ENCODE peak calls at places on chromosomes 5 and 9, in six cellular contexts. One of them, this sample, is unnamed.

GRCh38 chr5:131109540-131110255 is 55.4 kb downstream of the HINT1 start:
- DNase-seq in mesothelial cell of epicardium: no peak
- DNase-seq in neural crest cell: peak
- DNase-seq in CD8-positive, alpha-beta T cell: peak
- DNase-seq in cardiac muscle cell: peak
- DNase-seq in neural progenitor cell: peak
- DNase-seq in this sample: no peak

GRCh38 chr5:146947181-146947941 is 68.8 kb upstream of the PPP2R2B start:
- DNase-seq in neural crest cell: peak
- DNase-seq in neural progenitor cell: peak
- DNase-seq in cardiac muscle cell: peak
- DNase-seq in CD8-positive, alpha-beta T cell: no peak
- DNase-seq in mesothelial cell of epicardium: no peak
- DNase-seq in this sample: peak

GRCh38 chr5:67255881-67256280 is 59.3 kb upstream of the CD180 start:
- DNase-seq in mesothelial cell of epicardium: no peak
- DNase-seq in neural progenitor cell: no peak
- DNase-seq in neural crest cell: no peak
- DNase-seq in cardiac muscle cell: no peak
- DNase-seq in CD8-positive, alpha-beta T cell: no peak
- DNase-seq in this sample: no peak

GRCh38 chr5:122586351-122586750 is 188.5 kb upstream of the SNX2 start:
- DNase-seq in neural progenitor cell: no peak
- DNase-seq in mesothelial cell of epicardium: no peak
- DNase-seq in CD8-positive, alpha-beta T cell: no peak
- DNase-seq in cardiac muscle cell: no peak
- DNase-seq in neural crest cell: no peak
- DNase-seq in this sample: no peak

GRCh38 chr9:5798581-5798980 is 34.3 kb downstream of the ERMP1 start:
- DNase-seq in mesothelial cell of epicardium: no peak
- DNase-seq in neural progenitor cell: no peak
- DNase-seq in CD8-positive, alpha-beta T cell: no peak
- DNase-seq in cardiac muscle cell: no peak
- DNase-seq in neural crest cell: no peak
- DNase-seq in this sample: no peak

GRCh38 chr5:172716796-172717313 is 54.1 kb downstream of the DUSP1 start:
- DNase-seq in neural crest cell: peak
- DNase-seq in CD8-positive, alpha-beta T cell: peak
- DNase-seq in neural progenitor cell: peak
- DNase-seq in mesothelial cell of epicardium: peak
- DNase-seq in cardiac muscle cell: peak
- DNase-seq in this sample: peak

GRCh38 chr5:112005533-112005926 is 248.5 kb upstream of the NREP start:
- DNase-seq in neural progenitor cell: no peak
- DNase-seq in cardiac muscle cell: no peak
- DNase-seq in neural crest cell: no peak
- DNase-seq in CD8-positive, alpha-beta T cell: no peak
- DNase-seq in mesothelial cell of epicardium: no peak
- DNase-seq in this sample: no peak

GRCh38 chr9:89165880-89166279 is 12.7 kb downstream of the SHC3 start:
- DNase-seq in neural crest cell: no peak
- DNase-seq in mesothelial cell of epicardium: no peak
- DNase-seq in cardiac muscle cell: no peak
- DNase-seq in neural progenitor cell: no peak
- DNase-seq in CD8-positive, alpha-beta T cell: no peak
- DNase-seq in this sample: no peak

GRCh38 chr5:90293931-90294330 is 115.6 kb downstream of the CETN3 start:
- DNase-seq in neural crest cell: no peak
- DNase-seq in neural progenitor cell: no peak
- DNase-seq in mesothelial cell of epicardium: no peak
- DNase-seq in cardiac muscle cell: peak
- DNase-seq in CD8-positive, alpha-beta T cell: no peak
- DNase-seq in this sample: no peak

GRCh38 chr9:27572566-27572917 is 739 bp downstream of the C9orf72 start:
- DNase-seq in neural progenitor cell: peak
- DNase-seq in mesothelial cell of epicardium: no peak
- DNase-seq in neural crest cell: peak
- DNase-seq in CD8-positive, alpha-beta T cell: peak
- DNase-seq in cardiac muscle cell: peak
- DNase-seq in this sample: peak

GRCh38 chr5:75335952-75336624 is 932 bp upstream of the HMGCR start:
- DNase-seq in CD8-positive, alpha-beta T cell: peak
- DNase-seq in cardiac muscle cell: peak
- DNase-seq in neural progenitor cell: no peak
- DNase-seq in mesothelial cell of epicardium: no peak
- DNase-seq in neural crest cell: no peak
- DNase-seq in this sample: no peak

GRCh38 chr5:172187118-172188032 is 649 bp downstream of the STK10 start:
- DNase-seq in neural progenitor cell: peak
- DNase-seq in CD8-positive, alpha-beta T cell: peak
- DNase-seq in mesothelial cell of epicardium: no peak
- DNase-seq in neural crest cell: peak
- DNase-seq in cardiac muscle cell: peak
- DNase-seq in this sample: peak

GRCh38 chr5:61450880-61451279 is 118.8 kb downstream of the ZSWIM6 start:
- DNase-seq in mesothelial cell of epicardium: no peak
- DNase-seq in CD8-positive, alpha-beta T cell: no peak
- DNase-seq in cardiac muscle cell: no peak
- DNase-seq in neural progenitor cell: no peak
- DNase-seq in neural crest cell: no peak
- DNase-seq in this sample: no peak

GRCh38 chr5:145324767-145325479 is 510.2 kb downstream of the PRELID2 start:
- DNase-seq in neural progenitor cell: no peak
- DNase-seq in cardiac muscle cell: no peak
- DNase-seq in neural crest cell: no peak
- DNase-seq in CD8-positive, alpha-beta T cell: no peak
- DNase-seq in mesothelial cell of epicardium: no peak
- DNase-seq in this sample: no peak

GRCh38 chr5:151770383-151771258 is 1.1 kb upstream of the G3BP1 start:
- DNase-seq in neural progenitor cell: peak
- DNase-seq in mesothelial cell of epicardium: peak
- DNase-seq in cardiac muscle cell: peak
- DNase-seq in CD8-positive, alpha-beta T cell: no peak
- DNase-seq in neural crest cell: peak
- DNase-seq in this sample: peak

GRCh38 chr5:141211-141610 is 49.2 kb downstream of the PLEKHG4B start:
- DNase-seq in neural progenitor cell: no peak
- DNase-seq in neural crest cell: no peak
- DNase-seq in mesothelial cell of epicardium: no peak
- DNase-seq in cardiac muscle cell: no peak
- DNase-seq in CD8-positive, alpha-beta T cell: no peak
- DNase-seq in this sample: no peak

GRCh38 chr5:159317849-159318248 is 12.4 kb downstream of the IL12B start:
- DNase-seq in CD8-positive, alpha-beta T cell: no peak
- DNase-seq in cardiac muscle cell: no peak
- DNase-seq in neural crest cell: no peak
- DNase-seq in mesothelial cell of epicardium: no peak
- DNase-seq in neural progenitor cell: no peak
- DNase-seq in this sample: no peak

GRCh38 chr5:159318448-159318847 is 11.8 kb downstream of the IL12B start:
- DNase-seq in CD8-positive, alpha-beta T cell: no peak
- DNase-seq in neural crest cell: no peak
- DNase-seq in mesothelial cell of epicardium: no peak
- DNase-seq in cardiac muscle cell: no peak
- DNase-seq in neural progenitor cell: no peak
- DNase-seq in this sample: no peak

GRCh38 chr5:159319822-159320221 is 10.5 kb downstream of the IL12B start:
- DNase-seq in neural progenitor cell: no peak
- DNase-seq in neural crest cell: no peak
- DNase-seq in CD8-positive, alpha-beta T cell: no peak
- DNase-seq in cardiac muscle cell: no peak
- DNase-seq in mesothelial cell of epicardium: no peak
- DNase-seq in this sample: no peak

GRCh38 chr5:159319363-159319762 is 10.9 kb downstream of the IL12B start:
- DNase-seq in cardiac muscle cell: no peak
- DNase-seq in neural crest cell: no peak
- DNase-seq in neural progenitor cell: no peak
- DNase-seq in CD8-positive, alpha-beta T cell: no peak
- DNase-seq in mesothelial cell of epicardium: no peak
- DNase-seq in this sample: no peak

DNA sequence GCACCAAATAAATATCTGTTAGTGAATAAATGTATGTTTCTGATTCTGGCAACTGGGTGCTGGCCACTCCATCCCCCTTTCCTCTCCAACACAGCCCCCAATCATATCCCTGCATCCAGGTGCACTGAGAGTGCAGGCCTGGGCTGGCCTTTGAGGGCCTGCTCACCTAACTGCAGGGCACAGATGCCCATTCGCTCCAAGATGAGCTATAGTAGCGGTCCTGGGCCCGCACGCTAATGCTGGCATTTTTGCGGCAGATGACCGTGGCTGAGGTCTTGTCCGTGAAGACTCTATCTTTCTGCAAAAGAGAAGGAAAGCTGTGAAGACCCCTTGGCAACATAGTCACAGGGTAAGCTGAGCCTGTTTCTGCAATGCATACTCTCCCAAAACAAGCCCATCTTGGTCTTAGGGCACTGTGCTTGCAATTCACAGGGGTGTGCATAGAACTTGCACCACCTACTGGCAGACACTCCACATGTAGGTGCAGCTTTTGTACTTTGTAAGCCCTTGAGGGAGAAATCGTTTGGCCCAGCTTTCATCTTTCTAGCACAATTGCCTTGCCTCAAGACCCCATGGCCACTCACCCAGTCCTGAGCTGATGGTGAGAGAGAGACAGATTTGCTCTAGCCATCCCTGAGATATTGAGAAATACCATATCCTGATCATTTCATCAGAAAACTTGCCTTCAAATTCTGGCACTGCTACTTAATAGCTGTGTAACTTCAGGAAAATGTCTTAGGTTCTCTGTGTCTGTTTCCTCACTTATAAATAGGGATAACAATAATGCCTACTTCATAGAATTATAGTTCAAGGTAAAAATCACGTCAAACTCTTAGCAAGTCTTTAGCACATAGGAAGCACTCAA is 13.5 kb downstream of the IL12B start:
- DNase-seq in neural progenitor cell: peak
- DNase-seq in neural crest cell: peak
- DNase-seq in mesothelial cell of epicardium: no peak
- DNase-seq in CD8-positive, alpha-beta T cell: peak
- DNase-seq in cardiac muscle cell: peak
- DNase-seq in this sample: peak
- TF ChIP-seq CTCF in neural progenitor cell: peak
- TF ChIP-seq CTCF in neural crest cell: peak
- TF ChIP-seq CTCF in mesothelial cell of epicardium: peak
- TF ChIP-seq CTCF in CD8-positive, alpha-beta T cell: peak
- TF ChIP-seq CTCF in cardiac muscle cell: peak
- TF ChIP-seq CTCF in this sample: peak

GRCh38 chr5:133423618-133424282 is 188.6 kb downstream of the FSTL4 start:
- DNase-seq in neural crest cell: peak
- DNase-seq in CD8-positive, alpha-beta T cell: peak
- DNase-seq in mesothelial cell of epicardium: peak
- DNase-seq in cardiac muscle cell: peak
- DNase-seq in neural progenitor cell: peak
- DNase-seq in this sample: peak

GRCh38 chr5:133420440-133421301 is 191.7 kb downstream of the FSTL4 start:
- DNase-seq in CD8-positive, alpha-beta T cell: no peak
- DNase-seq in mesothelial cell of epicardium: no peak
- DNase-seq in neural progenitor cell: no peak
- DNase-seq in neural crest cell: no peak
- DNase-seq in cardiac muscle cell: no peak
- DNase-seq in this sample: no peak

GRCh38 chr5:133423031-133423617 is 189.2 kb downstream of the FSTL4 start:
- DNase-seq in neural progenitor cell: peak
- DNase-seq in neural crest cell: no peak
- DNase-seq in mesothelial cell of epicardium: no peak
- DNase-seq in CD8-positive, alpha-beta T cell: no peak
- DNase-seq in cardiac muscle cell: no peak
- DNase-seq in this sample: no peak

GRCh38 chr5:133421806-133422205 is 190.5 kb downstream of the FSTL4 start:
- DNase-seq in CD8-positive, alpha-beta T cell: no peak
- DNase-seq in neural progenitor cell: no peak
- DNase-seq in neural crest cell: no peak
- DNase-seq in mesothelial cell of epicardium: no peak
- DNase-seq in cardiac muscle cell: no peak
- DNase-seq in this sample: no peak

DNA sequence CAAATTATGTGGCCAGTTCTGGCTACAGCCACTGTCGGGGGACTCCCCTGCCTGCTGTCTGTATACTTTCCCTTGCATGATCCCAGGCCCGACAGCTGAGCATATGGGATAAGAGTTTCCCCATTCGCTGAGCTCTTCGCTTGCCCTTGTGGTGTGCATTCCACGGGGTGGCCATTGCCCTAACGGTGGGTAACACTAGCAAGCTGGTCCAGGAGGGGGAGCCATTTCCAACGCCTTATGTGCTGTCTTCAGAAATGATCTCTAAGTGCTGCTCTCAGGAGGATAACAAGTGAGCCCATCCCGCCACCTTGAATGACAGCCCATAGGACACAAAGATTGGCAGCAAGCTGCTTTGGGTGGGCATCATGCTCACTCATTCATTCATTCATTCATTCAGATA is 190.9 kb downstream of the FSTL4 start:
- DNase-seq in cardiac muscle cell: peak
- DNase-seq in CD8-positive, alpha-beta T cell: no peak
- DNase-seq in mesothelial cell of epicardium: no peak
- DNase-seq in neural progenitor cell: peak
- DNase-seq in neural crest cell: peak
- DNase-seq in this sample: peak
- TF ChIP-seq CTCF in cardiac muscle cell: peak
- TF ChIP-seq CTCF in CD8-positive, alpha-beta T cell: no peak
- TF ChIP-seq CTCF in mesothelial cell of epicardium: peak
- TF ChIP-seq CTCF in neural progenitor cell: peak
- TF ChIP-seq CTCF in neural crest cell: peak
- TF ChIP-seq CTCF in this sample: peak

GRCh38 chr5:73290242-73290641 is 117.2 kb downstream of the TMEM174 start:
- DNase-seq in neural progenitor cell: no peak
- DNase-seq in CD8-positive, alpha-beta T cell: no peak
- DNase-seq in neural crest cell: no peak
- DNase-seq in cardiac muscle cell: no peak
- DNase-seq in mesothelial cell of epicardium: no peak
- DNase-seq in this sample: no peak
- TF ChIP-seq CTCF in neural progenitor cell: no peak
- TF ChIP-seq CTCF in CD8-positive, alpha-beta T cell: no peak
- TF ChIP-seq CTCF in neural crest cell: no peak
- TF ChIP-seq CTCF in cardiac muscle cell: no peak
- TF ChIP-seq CTCF in mesothelial cell of epicardium: no peak
- TF ChIP-seq CTCF in this sample: no peak

DNA sequence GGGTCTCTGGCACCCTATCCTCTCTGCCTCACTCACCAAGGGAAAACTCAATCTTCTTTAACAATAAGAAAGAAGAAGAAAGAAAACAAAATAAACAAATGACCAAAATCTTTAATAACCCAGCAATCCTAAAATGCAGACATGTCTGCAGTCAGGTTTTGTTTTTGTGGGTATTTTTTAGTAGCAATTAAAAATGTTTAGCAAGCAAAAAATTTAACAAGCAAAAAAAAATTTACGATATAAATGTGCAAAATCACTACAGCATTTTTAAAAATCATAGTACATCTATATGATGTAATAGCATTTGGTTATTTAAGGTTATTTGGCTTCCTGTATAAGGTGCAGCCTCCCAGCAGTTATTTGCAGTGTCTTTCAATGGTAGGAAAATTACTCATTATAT is 151.3 kb upstream of the MAP3K1 start:
- DNase-seq in neural crest cell: no peak
- DNase-seq in CD8-positive, alpha-beta T cell: no peak
- DNase-seq in mesothelial cell of epicardium: no peak
- DNase-seq in cardiac muscle cell: no peak
- DNase-seq in neural progenitor cell: no peak
- DNase-seq in this sample: no peak
- TF ChIP-seq CTCF in neural crest cell: no peak
- TF ChIP-seq CTCF in CD8-positive, alpha-beta T cell: no peak
- TF ChIP-seq CTCF in mesothelial cell of epicardium: no peak
- TF ChIP-seq CTCF in cardiac muscle cell: no peak
- TF ChIP-seq CTCF in neural progenitor cell: no peak
- TF ChIP-seq CTCF in this sample: no peak

This sample was measured in glutamatergic neuron.